ENCODE peak calls at places on chromosome 19, in ten cellular contexts. H is thoracic aorta; S is AG10803; K is CD8-positive, alpha-beta T cell; A is cardiac muscle cell; Q is suprapubic skin; N is dorsolateral prefrontal cortex; Z is heart right ventricle; V is lower lobe of right lung; L is A549. O is an unnamed sample.

GRCh38 chr19:39995794-39996193 is 1.1 kb upstream of the ZNF546 start:
- DNase-seq in H (no peak), S (no peak), K (no peak), A (no peak), Q (no peak), N (no peak), Z (no peak), V (no peak), L (no peak), O (no peak)

GRCh38 chr19:1860821-1861598 is 2.4 kb downstream of the KLF16 start:
- DNase-seq in H (no peak), S (no peak), K (no peak), A (no peak), Q (no peak), N (no peak), Z (no peak), V (no peak), L (no peak), O (no peak)

GRCh38 chr19:11141937-11142527 is 13.6 kb downstream of the SPC24 start:
- DNase-seq in H (no peak), S (no peak), K (no peak), A (no peak), Q (no peak), N (no peak), Z (no peak), V (no peak), L (peak; percentile 43), O (no peak)

GRCh38 chr19:15210323-15210774 is 9.6 kb upstream of the NOTCH3 start:
- DNase-seq in H (peak; percentile 85), S (peak; percentile 67), K (no peak), A (no peak), Q (no peak), N (no peak), Z (peak; percentile 34), V (peak; percentile 83), L (peak; percentile 91), O (peak; percentile 98)

GRCh38 chr19:31529121-31529520 is 179.9 kb upstream of the TSHZ3 start:
- DNase-seq in H (no peak), S (no peak), K (no peak), A (no peak), Q (no peak), N (no peak), Z (no peak), V (no peak), L (no peak), O (no peak)

GRCh38 chr19:50728084-50728737 is 5.0 kb downstream of the CLEC11A start:
- DNase-seq in H (no peak), S (peak; percentile 62), K (peak; percentile 83), A (peak; percentile 98), Q (peak; percentile 88), N (peak; percentile 93), Z (peak; percentile 75), V (peak; percentile 83), L (no peak), O (peak; percentile 89)

GRCh38 chr19:40139533-40140287 is 49.0 kb upstream of the ZNF780A start:
- DNase-seq in H (no peak), S (peak; percentile 59), K (peak; percentile 14), A (peak; percentile 51), Q (no peak), N (peak; percentile 28), Z (no peak), V (no peak), L (peak; percentile 77), O (no peak)

GRCh38 chr19:49468746-49469447 is 5.1 kb upstream of the FLT3LG start:
- DNase-seq in H (peak; percentile 31), S (peak; percentile 75), K (peak; percentile 91), A (peak; percentile 66), Q (peak; percentile 97), N (no peak), Z (peak; percentile 92), V (no peak), L (peak; percentile 82), O (peak; percentile 79)

GRCh38 chr19:58020129-58020528 is 13.7 kb upstream of the ZSCAN1 start:
- DNase-seq in H (no peak), S (no peak), K (no peak), A (no peak), Q (no peak), N (no peak), Z (no peak), V (no peak), L (no peak), O (no peak)

GRCh38 chr19:51460164-51460992 is 2.1 kb upstream of the SIGLEC8 start:
- DNase-seq in H (no peak), S (no peak), K (no peak), A (no peak), Q (peak; percentile 40), N (no peak), Z (no peak), V (no peak), L (peak; percentile 33), O (no peak)

GRCh38 chr19:9306443-9306842 is 3.2 kb downstream of the ZNF699 start:
- DNase-seq in H (no peak), S (peak; percentile 95), K (no peak), A (no peak), Q (no peak), N (no peak), Z (no peak), V (no peak), L (no peak), O (no peak)

GRCh38 chr19:4754248-4754647 is 30.6 kb upstream of the DPP9 start:
- DNase-seq in H (no peak), S (no peak), K (no peak), A (no peak), Q (no peak), N (no peak), Z (no peak), V (no peak), L (no peak), O (no peak)

GRCh38 chr19:30842926-30843325 is 470.7 kb downstream of the ZNF536 start:
- DNase-seq in H (no peak), S (no peak), K (no peak), A (no peak), Q (no peak), N (no peak), Z (no peak), V (no peak), L (no peak), O (no peak)

GRCh38 chr19:474126-475078 is 13.6 kb upstream of the SHC2 start:
- DNase-seq in H (no peak), S (no peak), K (no peak), A (no peak), Q (no peak), N (no peak), Z (peak; percentile 32), V (no peak), L (no peak), O (no peak)

GRCh38 chr19:2333807-2334211 is 5.3 kb downstream of the SPPL2B start:
- DNase-seq in H (no peak), S (no peak), K (no peak), A (no peak), Q (no peak), N (no peak), Z (no peak), V (no peak), L (no peak), O (no peak)

DNA sequence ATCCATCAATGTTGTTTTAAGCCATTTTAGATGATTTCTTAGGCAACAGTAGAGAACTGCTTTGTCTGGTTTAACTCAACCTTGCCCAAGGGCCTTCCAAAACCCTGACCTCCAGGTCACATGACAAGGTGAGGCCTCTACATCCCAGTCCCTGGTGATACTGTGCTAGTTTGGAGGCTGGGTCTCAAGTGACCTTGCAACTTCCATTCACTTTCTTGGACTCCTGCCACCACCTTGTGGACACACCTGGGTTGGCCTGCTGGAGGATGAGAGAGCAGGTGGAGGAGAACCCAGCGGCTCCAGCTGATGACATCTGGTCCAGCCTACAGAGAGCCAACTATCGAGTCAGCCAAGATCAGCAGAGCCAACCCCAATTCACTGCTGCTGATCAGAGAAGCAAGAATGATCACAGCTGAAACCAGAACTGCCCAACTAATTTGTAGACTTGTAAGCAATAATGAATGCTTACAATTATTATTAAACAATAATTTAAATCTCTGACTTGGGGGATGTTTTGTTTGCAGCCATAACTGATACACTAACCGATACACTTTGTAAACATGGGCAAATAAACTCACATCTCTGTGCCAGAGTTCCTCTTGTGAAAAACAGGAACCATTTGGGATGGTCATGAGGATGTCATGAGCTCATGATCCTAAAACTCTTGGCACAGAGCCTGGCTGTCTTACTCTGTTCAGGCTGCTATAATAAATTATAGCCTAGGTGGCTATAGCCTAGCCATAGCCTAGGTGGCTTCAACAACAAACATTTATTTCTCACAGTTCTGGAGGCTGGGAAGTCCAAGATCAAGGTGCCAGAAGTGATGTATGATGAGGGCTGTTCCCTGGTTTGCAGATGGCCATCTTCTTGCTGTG is 11.5 kb downstream of the FAM187B start:
- DNase-seq in H (no peak), S (no peak), K (peak; percentile 53), A (no peak), Q (peak; percentile 44), N (no peak), Z (peak; percentile 49), V (no peak), L (no peak), O (peak; percentile 85)
- TF ChIP-seq CTCF in H (no peak), S (no peak), K (no peak), A (no peak), Q (no peak), N (no peak), Z (no peak), V (no peak), L (no peak), O (no peak)

GRCh38 chr19:18401580-18402112 is 4.2 kb upstream of the LRRC25 start:
- DNase-seq in H (no peak), S (peak; percentile 82), K (no peak), A (no peak), Q (no peak), N (no peak), Z (peak; percentile 66), V (peak; percentile 86), L (peak; percentile 85), O (peak; percentile 94)
- TF ChIP-seq CTCF in H (no peak), S (peak; percentile 66), K (no peak), A (peak; percentile 50), Q (no peak), N (peak; percentile 28), Z (peak; percentile 51), V (peak; percentile 30), L (peak; percentile 45), O (peak; percentile 62)

GRCh38 chr19:44623080-44623479 is 9.7 kb downstream of the IGSF23 start:
- DNase-seq in H (no peak), S (peak; percentile 73), K (no peak), A (no peak), Q (no peak), N (no peak), Z (no peak), V (no peak), L (no peak), O (peak; percentile 66)
- TF ChIP-seq CTCF in H (no peak), S (no peak), K (no peak), A (no peak), Q (no peak), N (no peak), Z (no peak), V (no peak), L (no peak), O (no peak)

DNA sequence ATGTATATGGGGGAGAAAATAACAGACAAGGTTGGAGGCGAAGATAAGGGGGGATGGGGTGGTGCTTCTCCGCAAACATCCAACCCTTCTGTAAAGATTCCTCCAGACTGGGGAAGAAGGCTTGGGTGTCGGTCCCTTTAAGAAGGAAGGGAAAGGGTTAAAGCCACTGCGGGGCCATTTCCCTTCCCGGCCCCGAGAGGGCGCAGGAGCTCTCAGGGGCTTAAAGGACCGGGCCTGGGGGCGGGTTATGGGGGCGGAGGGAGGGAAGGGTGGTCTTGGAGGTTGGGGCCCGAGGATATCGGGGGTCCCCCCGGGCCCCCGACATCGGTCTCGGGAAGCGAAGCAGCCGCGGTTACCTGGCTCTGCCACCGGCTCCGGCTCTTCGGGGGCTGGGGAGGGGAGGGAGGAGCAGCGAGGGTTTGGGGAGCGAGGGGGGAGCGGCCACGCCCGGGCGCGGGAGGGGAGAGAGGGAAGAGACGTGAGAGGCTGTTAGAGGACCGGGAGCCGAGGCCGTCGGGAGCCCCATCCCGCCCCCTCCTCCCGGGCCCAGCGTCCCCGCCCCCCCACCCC is 2.8 kb downstream of the TNNT1 start:
- DNase-seq in H (no peak), S (no peak), K (peak; percentile 26), A (no peak), Q (no peak), N (no peak), Z (no peak), V (no peak), L (peak; percentile 85), O (no peak)
- TF ChIP-seq CTCF in H (no peak), S (peak; percentile 53), K (no peak), A (peak; percentile 56), Q (no peak), N (no peak), Z (peak; percentile 40), V (no peak), L (peak; percentile 94), O (peak; percentile 54)